ENCODE peak calls at places on chromosomes 5 and 9, in five cellular contexts. One of them, this sample, is unnamed.

GRCh38 chr9:122398371-122398924 is 27.6 kb downstream of the PTGS1 start:
- DNase-seq in psoas muscle: no peak
- DNase-seq in NCI-H2081: no peak
- DNase-seq in skeletal muscle cell: no peak
- DNase-seq in NAMALWA: no peak
- DNase-seq in this sample: no peak

GRCh38 chr5:170225326-170226137 is 7.3 kb upstream of the C5orf58 start:
- DNase-seq in psoas muscle: peak; percentile 57
- DNase-seq in NCI-H2081: peak; percentile 6
- DNase-seq in skeletal muscle cell: peak; percentile 16
- DNase-seq in NAMALWA: peak; percentile 73
- DNase-seq in this sample: peak; percentile 72

GRCh38 chr9:72037571-72037970 is 22.8 kb downstream of the C9orf57 start:
- DNase-seq in psoas muscle: no peak
- DNase-seq in NCI-H2081: no peak
- DNase-seq in skeletal muscle cell: no peak
- DNase-seq in NAMALWA: no peak
- DNase-seq in this sample: peak; percentile 34

GRCh38 chr5:159184858-159185381 is 24.4 kb downstream of the RNF145 start:
- DNase-seq in psoas muscle: no peak
- DNase-seq in NCI-H2081: no peak
- DNase-seq in skeletal muscle cell: peak; percentile 86
- DNase-seq in NAMALWA: no peak
- DNase-seq in this sample: peak; percentile 62

GRCh38 chr5:147713550-147714295 is 68.8 kb downstream of the JAKMIP2 start:
- DNase-seq in psoas muscle: no peak
- DNase-seq in NCI-H2081: no peak
- DNase-seq in skeletal muscle cell: no peak
- DNase-seq in NAMALWA: no peak
- DNase-seq in this sample: no peak

GRCh38 chr9:114178756-114179450 is 23.6 kb downstream of the COL27A1 start:
- DNase-seq in psoas muscle: peak; percentile 58
- DNase-seq in NCI-H2081: no peak
- DNase-seq in skeletal muscle cell: no peak
- DNase-seq in NAMALWA: no peak
- DNase-seq in this sample: peak; percentile 31

GRCh38 chr5:177467436-177467835 is 6.0 kb downstream of the DBN1 start:
- DNase-seq in psoas muscle: no peak
- DNase-seq in NCI-H2081: no peak
- DNase-seq in skeletal muscle cell: no peak
- DNase-seq in NAMALWA: no peak
- DNase-seq in this sample: no peak

GRCh38 chr5:85651744-85652143 is 966.0 kb upstream of the COX7C start:
- DNase-seq in psoas muscle: no peak
- DNase-seq in NCI-H2081: no peak
- DNase-seq in skeletal muscle cell: no peak
- DNase-seq in NAMALWA: no peak
- DNase-seq in this sample: no peak

GRCh38 chr5:72126796-72127195 is 19.5 kb downstream of the MAP1B start:
- DNase-seq in psoas muscle: no peak
- DNase-seq in NCI-H2081: peak; percentile 75
- DNase-seq in skeletal muscle cell: no peak
- DNase-seq in NAMALWA: no peak
- DNase-seq in this sample: peak; percentile 20

GRCh38 chr5:151562019-151562707 is 29.0 kb downstream of the FAT2 start:
- DNase-seq in psoas muscle: no peak
- DNase-seq in NCI-H2081: peak; percentile 63
- DNase-seq in skeletal muscle cell: no peak
- DNase-seq in NAMALWA: no peak
- DNase-seq in this sample: no peak

GRCh38 chr9:93108301-93109041 is 12.5 kb downstream of the CARD19 start:
- DNase-seq in psoas muscle: no peak
- DNase-seq in NCI-H2081: no peak
- DNase-seq in skeletal muscle cell: no peak
- DNase-seq in NAMALWA: no peak
- DNase-seq in this sample: no peak

GRCh38 chr5:81425569-81425968 is 31.6 kb upstream of the ACOT12 start:
- DNase-seq in psoas muscle: no peak
- DNase-seq in NCI-H2081: peak; percentile 29
- DNase-seq in skeletal muscle cell: peak; percentile 10
- DNase-seq in NAMALWA: peak; percentile 69
- DNase-seq in this sample: peak; percentile 17

GRCh38 chr5:95835682-95836405 is 13.3 kb upstream of the GLRX start:
- DNase-seq in psoas muscle: no peak
- DNase-seq in NCI-H2081: no peak
- DNase-seq in skeletal muscle cell: no peak
- DNase-seq in NAMALWA: no peak
- DNase-seq in this sample: no peak

GRCh38 chr5:35061216-35061615 is 13.5 kb upstream of the AGXT2 start:
- DNase-seq in psoas muscle: no peak
- DNase-seq in NCI-H2081: no peak
- DNase-seq in skeletal muscle cell: peak; percentile 18
- DNase-seq in NAMALWA: no peak
- DNase-seq in this sample: peak; percentile 48

GRCh38 chr9:116286287-116286686 is 132.7 kb downstream of the PAPPA start:
- DNase-seq in psoas muscle: no peak
- DNase-seq in NCI-H2081: peak; percentile 94
- DNase-seq in skeletal muscle cell: no peak
- DNase-seq in NAMALWA: no peak
- DNase-seq in this sample: no peak

GRCh38 chr9:8961186-8961666 is 1161.6 kb upstream of the DMAC1 start:
- DNase-seq in psoas muscle: peak; percentile 34
- DNase-seq in NCI-H2081: no peak
- DNase-seq in skeletal muscle cell: peak; percentile 18
- DNase-seq in NAMALWA: peak; percentile 7
- DNase-seq in this sample: no peak

GRCh38 chr9:116490321-116490720 is 196.8 kb upstream of the TRIM32 start:
- DNase-seq in psoas muscle: no peak
- DNase-seq in NCI-H2081: no peak
- DNase-seq in skeletal muscle cell: no peak
- DNase-seq in NAMALWA: no peak
- DNase-seq in this sample: no peak

GRCh38 chr9:89923174-89923573 is 318.4 kb downstream of the GADD45G start:
- DNase-seq in psoas muscle: no peak
- DNase-seq in NCI-H2081: no peak
- DNase-seq in skeletal muscle cell: no peak
- DNase-seq in NAMALWA: no peak
- DNase-seq in this sample: no peak

GRCh38 chr5:125575561-125576504 is 829.4 kb upstream of the ZNF608 start:
- DNase-seq in psoas muscle: no peak
- DNase-seq in NCI-H2081: peak; percentile 90
- DNase-seq in skeletal muscle cell: no peak
- DNase-seq in NAMALWA: no peak
- DNase-seq in this sample: no peak

GRCh38 chr9:112184211-112184610 is 9.1 kb upstream of the SUSD1 start:
- DNase-seq in psoas muscle: no peak
- DNase-seq in NCI-H2081: no peak
- DNase-seq in skeletal muscle cell: no peak
- DNase-seq in NAMALWA: no peak
- DNase-seq in this sample: no peak

GRCh38 chr9:71544464-71544863 is 223.8 kb downstream of the CEMIP2 start:
- DNase-seq in psoas muscle: no peak
- DNase-seq in NCI-H2081: no peak
- DNase-seq in skeletal muscle cell: no peak
- DNase-seq in NAMALWA: no peak
- DNase-seq in this sample: no peak

GRCh38 chr5:159459951-159460538 is 129.8 kb upstream of the IL12B start:
- DNase-seq in psoas muscle: no peak
- DNase-seq in NCI-H2081: peak; percentile 16
- DNase-seq in skeletal muscle cell: peak; percentile 40
- DNase-seq in NAMALWA: peak; percentile 7
- DNase-seq in this sample: no peak

GRCh38 chr5:95053253-95053652 is 231.6 kb downstream of the MCTP1 start:
- DNase-seq in psoas muscle: no peak
- DNase-seq in NCI-H2081: no peak
- DNase-seq in skeletal muscle cell: no peak
- DNase-seq in NAMALWA: no peak
- DNase-seq in this sample: no peak

GRCh38 chr5:135190345-135191083 is 156.5 kb upstream of the PITX1 start:
- DNase-seq in psoas muscle: no peak
- DNase-seq in NCI-H2081: no peak
- DNase-seq in skeletal muscle cell: no peak
- DNase-seq in NAMALWA: no peak
- DNase-seq in this sample: no peak

GRCh38 chr9:14296462-14296861 is 17.5 kb downstream of the NFIB start:
- DNase-seq in psoas muscle: peak; percentile 37
- DNase-seq in NCI-H2081: no peak
- DNase-seq in skeletal muscle cell: no peak
- DNase-seq in NAMALWA: no peak
- DNase-seq in this sample: no peak

GRCh38 chr9:96425500-96426169 is 7.5 kb upstream of the ZNF367 start:
- DNase-seq in psoas muscle: no peak
- DNase-seq in NCI-H2081: no peak
- DNase-seq in skeletal muscle cell: no peak
- DNase-seq in NAMALWA: no peak
- DNase-seq in this sample: no peak

GRCh38 chr5:91174418-91174817 is 208.7 kb downstream of the ARRDC3 start:
- DNase-seq in psoas muscle: no peak
- DNase-seq in NCI-H2081: no peak
- DNase-seq in skeletal muscle cell: no peak
- DNase-seq in NAMALWA: no peak
- DNase-seq in this sample: no peak

GRCh38 chr5:154386952-154387629 is 58.7 kb upstream of the SAP30L start:
- DNase-seq in psoas muscle: no peak
- DNase-seq in NCI-H2081: no peak
- DNase-seq in skeletal muscle cell: no peak
- DNase-seq in NAMALWA: no peak
- DNase-seq in this sample: no peak

GRCh38 chr9:110801426-110801825 is 132.8 kb downstream of the MUSK start:
- DNase-seq in psoas muscle: no peak
- DNase-seq in NCI-H2081: no peak
- DNase-seq in skeletal muscle cell: no peak
- DNase-seq in NAMALWA: no peak
- DNase-seq in this sample: no peak

GRCh38 chr5:93407470-93407869 is 173.5 kb downstream of the NR2F1-AS1 start:
- DNase-seq in psoas muscle: no peak
- DNase-seq in NCI-H2081: no peak
- DNase-seq in skeletal muscle cell: no peak
- DNase-seq in NAMALWA: no peak
- DNase-seq in this sample: no peak

GRCh38 chr9:130119521-130120206 is 52.5 kb upstream of the NCS1 start:
- DNase-seq in psoas muscle: no peak
- DNase-seq in NCI-H2081: no peak
- DNase-seq in skeletal muscle cell: no peak
- DNase-seq in NAMALWA: no peak
- DNase-seq in this sample: no peak

This sample was measured in AG08395.